ENCODE peak calls at places on chromosomes 2 and 18, in nine cellular contexts. One of them, this sample, is unnamed.

GRCh38 chr2:98369710-98370239 is 23.5 kb downstream of the CNGA3 start:
- DNase-seq in HCEC 1CT: no peak
- DNase-seq in HEK293T: no peak
- DNase-seq in activated CD4-positive, alpha-beta T cell treated with anti-CD3 and anti-CD28 coated beads, Interleukin-2, amount 50 U/mL, for 48 hours: no peak
- DNase-seq in T follicular helper cell: no peak
- DNase-seq in foreskin fibroblast: no peak
- DNase-seq in neural progenitor cell: no peak
- DNase-seq in stimulated activated naive CD4-positive, alpha-beta T cell: no peak
- DNase-seq in amniotic stem cell: no peak
- DNase-seq in this sample: no peak

GRCh38 chr2:28399946-28400345 is 7.3 kb downstream of the FOSL2 start:
- DNase-seq in HCEC 1CT: no peak
- DNase-seq in HEK293T: no peak
- DNase-seq in activated CD4-positive, alpha-beta T cell treated with anti-CD3 and anti-CD28 coated beads, Interleukin-2, amount 50 U/mL, for 48 hours: no peak
- DNase-seq in T follicular helper cell: no peak
- DNase-seq in foreskin fibroblast: no peak
- DNase-seq in neural progenitor cell: no peak
- DNase-seq in stimulated activated naive CD4-positive, alpha-beta T cell: no peak
- DNase-seq in amniotic stem cell: no peak
- DNase-seq in this sample: no peak

GRCh38 chr2:102181919-102182635 is 4.7 kb upstream of the IL1RL2 start:
- DNase-seq in HCEC 1CT: no peak
- DNase-seq in HEK293T: no peak
- DNase-seq in activated CD4-positive, alpha-beta T cell treated with anti-CD3 and anti-CD28 coated beads, Interleukin-2, amount 50 U/mL, for 48 hours: no peak
- DNase-seq in T follicular helper cell: no peak
- DNase-seq in foreskin fibroblast: peak
- DNase-seq in neural progenitor cell: no peak
- DNase-seq in stimulated activated naive CD4-positive, alpha-beta T cell: no peak
- DNase-seq in amniotic stem cell: no peak
- DNase-seq in this sample: no peak

GRCh38 chr18:505483-506122 is 5.1 kb upstream of the COLEC12 start:
- DNase-seq in HCEC 1CT: no peak
- DNase-seq in HEK293T: no peak
- DNase-seq in activated CD4-positive, alpha-beta T cell treated with anti-CD3 and anti-CD28 coated beads, Interleukin-2, amount 50 U/mL, for 48 hours: no peak
- DNase-seq in T follicular helper cell: no peak
- DNase-seq in foreskin fibroblast: no peak
- DNase-seq in neural progenitor cell: no peak
- DNase-seq in stimulated activated naive CD4-positive, alpha-beta T cell: no peak
- DNase-seq in amniotic stem cell: no peak
- DNase-seq in this sample: no peak

GRCh38 chr2:232911712-232912277 is 41.7 kb downstream of the SNORC start:
- DNase-seq in HCEC 1CT: no peak
- DNase-seq in HEK293T: no peak
- DNase-seq in activated CD4-positive, alpha-beta T cell treated with anti-CD3 and anti-CD28 coated beads, Interleukin-2, amount 50 U/mL, for 48 hours: no peak
- DNase-seq in T follicular helper cell: no peak
- DNase-seq in foreskin fibroblast: no peak
- DNase-seq in neural progenitor cell: no peak
- DNase-seq in stimulated activated naive CD4-positive, alpha-beta T cell: no peak
- DNase-seq in amniotic stem cell: no peak
- DNase-seq in this sample: no peak

GRCh38 chr2:201257941-201258665 is 2.2 kb upstream of the CASP8 start:
- DNase-seq in HCEC 1CT: peak
- DNase-seq in HEK293T: no peak
- DNase-seq in activated CD4-positive, alpha-beta T cell treated with anti-CD3 and anti-CD28 coated beads, Interleukin-2, amount 50 U/mL, for 48 hours: peak
- DNase-seq in T follicular helper cell: peak
- DNase-seq in foreskin fibroblast: peak
- DNase-seq in neural progenitor cell: no peak
- DNase-seq in stimulated activated naive CD4-positive, alpha-beta T cell: peak
- DNase-seq in amniotic stem cell: peak
- DNase-seq in this sample: peak

GRCh38 chr2:109195193-109196045 is 66.4 kb downstream of the SH3RF3 start:
- DNase-seq in HCEC 1CT: no peak
- DNase-seq in HEK293T: no peak
- DNase-seq in activated CD4-positive, alpha-beta T cell treated with anti-CD3 and anti-CD28 coated beads, Interleukin-2, amount 50 U/mL, for 48 hours: no peak
- DNase-seq in T follicular helper cell: no peak
- DNase-seq in foreskin fibroblast: no peak
- DNase-seq in neural progenitor cell: no peak
- DNase-seq in stimulated activated naive CD4-positive, alpha-beta T cell: no peak
- DNase-seq in amniotic stem cell: no peak
- DNase-seq in this sample: peak

GRCh38 chr2:219175928-219176817 is 552 bp downstream of the CNPPD1 start:
- DNase-seq in HCEC 1CT: peak
- DNase-seq in HEK293T: peak
- DNase-seq in activated CD4-positive, alpha-beta T cell treated with anti-CD3 and anti-CD28 coated beads, Interleukin-2, amount 50 U/mL, for 48 hours: peak
- DNase-seq in T follicular helper cell: peak
- DNase-seq in foreskin fibroblast: no peak
- DNase-seq in neural progenitor cell: peak
- DNase-seq in stimulated activated naive CD4-positive, alpha-beta T cell: no peak
- DNase-seq in amniotic stem cell: no peak
- DNase-seq in this sample: peak

GRCh38 chr2:64018715-64019082 is 529 bp downstream of the VPS54 start:
- DNase-seq in HCEC 1CT: no peak
- DNase-seq in HEK293T: peak
- DNase-seq in activated CD4-positive, alpha-beta T cell treated with anti-CD3 and anti-CD28 coated beads, Interleukin-2, amount 50 U/mL, for 48 hours: peak
- DNase-seq in T follicular helper cell: peak
- DNase-seq in foreskin fibroblast: peak
- DNase-seq in neural progenitor cell: peak
- DNase-seq in stimulated activated naive CD4-positive, alpha-beta T cell: no peak
- DNase-seq in amniotic stem cell: no peak
- DNase-seq in this sample: no peak

GRCh38 chr18:49648326-49648725 is 86.5 kb downstream of the LIPG start:
- DNase-seq in HCEC 1CT: no peak
- DNase-seq in HEK293T: no peak
- DNase-seq in activated CD4-positive, alpha-beta T cell treated with anti-CD3 and anti-CD28 coated beads, Interleukin-2, amount 50 U/mL, for 48 hours: no peak
- DNase-seq in T follicular helper cell: no peak
- DNase-seq in foreskin fibroblast: no peak
- DNase-seq in neural progenitor cell: no peak
- DNase-seq in stimulated activated naive CD4-positive, alpha-beta T cell: no peak
- DNase-seq in amniotic stem cell: no peak
- DNase-seq in this sample: no peak

GRCh38 chr2:9769171-9770005 is 73.9 kb upstream of the TAF1B start:
- DNase-seq in HCEC 1CT: no peak
- DNase-seq in HEK293T: no peak
- DNase-seq in activated CD4-positive, alpha-beta T cell treated with anti-CD3 and anti-CD28 coated beads, Interleukin-2, amount 50 U/mL, for 48 hours: no peak
- DNase-seq in T follicular helper cell: no peak
- DNase-seq in foreskin fibroblast: no peak
- DNase-seq in neural progenitor cell: peak
- DNase-seq in stimulated activated naive CD4-positive, alpha-beta T cell: no peak
- DNase-seq in amniotic stem cell: no peak
- DNase-seq in this sample: peak

GRCh38 chr2:197810490-197810889 is 6.1 kb downstream of the PLCL1 start:
- DNase-seq in HCEC 1CT: no peak
- DNase-seq in HEK293T: no peak
- DNase-seq in activated CD4-positive, alpha-beta T cell treated with anti-CD3 and anti-CD28 coated beads, Interleukin-2, amount 50 U/mL, for 48 hours: no peak
- DNase-seq in T follicular helper cell: no peak
- DNase-seq in foreskin fibroblast: no peak
- DNase-seq in neural progenitor cell: no peak
- DNase-seq in stimulated activated naive CD4-positive, alpha-beta T cell: no peak
- DNase-seq in amniotic stem cell: no peak
- DNase-seq in this sample: peak

GRCh38 chr2:4049463-4049862 is 346.1 kb downstream of the DCDC2C start:
- DNase-seq in HCEC 1CT: no peak
- DNase-seq in HEK293T: no peak
- DNase-seq in activated CD4-positive, alpha-beta T cell treated with anti-CD3 and anti-CD28 coated beads, Interleukin-2, amount 50 U/mL, for 48 hours: no peak
- DNase-seq in T follicular helper cell: no peak
- DNase-seq in foreskin fibroblast: no peak
- DNase-seq in neural progenitor cell: no peak
- DNase-seq in stimulated activated naive CD4-positive, alpha-beta T cell: no peak
- DNase-seq in amniotic stem cell: no peak
- DNase-seq in this sample: no peak

GRCh38 chr2:72815655-72816268 is 10.1 kb downstream of the EXOC6B start:
- DNase-seq in HCEC 1CT: no peak
- DNase-seq in HEK293T: no peak
- DNase-seq in activated CD4-positive, alpha-beta T cell treated with anti-CD3 and anti-CD28 coated beads, Interleukin-2, amount 50 U/mL, for 48 hours: no peak
- DNase-seq in T follicular helper cell: no peak
- DNase-seq in foreskin fibroblast: peak
- DNase-seq in neural progenitor cell: peak
- DNase-seq in stimulated activated naive CD4-positive, alpha-beta T cell: no peak
- DNase-seq in amniotic stem cell: no peak
- DNase-seq in this sample: no peak

GRCh38 chr2:17951563-17951962 is 73.1 kb downstream of the KCNS3 start:
- DNase-seq in HCEC 1CT: no peak
- DNase-seq in HEK293T: no peak
- DNase-seq in activated CD4-positive, alpha-beta T cell treated with anti-CD3 and anti-CD28 coated beads, Interleukin-2, amount 50 U/mL, for 48 hours: no peak
- DNase-seq in T follicular helper cell: no peak
- DNase-seq in foreskin fibroblast: no peak
- DNase-seq in neural progenitor cell: no peak
- DNase-seq in stimulated activated naive CD4-positive, alpha-beta T cell: no peak
- DNase-seq in amniotic stem cell: no peak
- DNase-seq in this sample: no peak

GRCh38 chr18:66668706-66669105 is 64.8 kb upstream of the CDH19 start:
- DNase-seq in HCEC 1CT: no peak
- DNase-seq in HEK293T: no peak
- DNase-seq in activated CD4-positive, alpha-beta T cell treated with anti-CD3 and anti-CD28 coated beads, Interleukin-2, amount 50 U/mL, for 48 hours: no peak
- DNase-seq in T follicular helper cell: no peak
- DNase-seq in foreskin fibroblast: no peak
- DNase-seq in neural progenitor cell: no peak
- DNase-seq in stimulated activated naive CD4-positive, alpha-beta T cell: no peak
- DNase-seq in amniotic stem cell: no peak
- DNase-seq in this sample: no peak

GRCh38 chr2:37870829-37871228 is 54.3 kb upstream of the RMDN2 start:
- DNase-seq in HCEC 1CT: no peak
- DNase-seq in HEK293T: no peak
- DNase-seq in activated CD4-positive, alpha-beta T cell treated with anti-CD3 and anti-CD28 coated beads, Interleukin-2, amount 50 U/mL, for 48 hours: no peak
- DNase-seq in T follicular helper cell: no peak
- DNase-seq in foreskin fibroblast: peak
- DNase-seq in neural progenitor cell: no peak
- DNase-seq in stimulated activated naive CD4-positive, alpha-beta T cell: no peak
- DNase-seq in amniotic stem cell: no peak
- DNase-seq in this sample: no peak

GRCh38 chr2:138964413-138964812 is 184.2 kb upstream of the NXPH2 start:
- DNase-seq in HCEC 1CT: no peak
- DNase-seq in HEK293T: no peak
- DNase-seq in activated CD4-positive, alpha-beta T cell treated with anti-CD3 and anti-CD28 coated beads, Interleukin-2, amount 50 U/mL, for 48 hours: no peak
- DNase-seq in T follicular helper cell: no peak
- DNase-seq in foreskin fibroblast: no peak
- DNase-seq in neural progenitor cell: no peak
- DNase-seq in stimulated activated naive CD4-positive, alpha-beta T cell: no peak
- DNase-seq in amniotic stem cell: no peak
- DNase-seq in this sample: no peak

GRCh38 chr2:99697811-99698568 is 208.2 kb upstream of the REV1 start:
- DNase-seq in HCEC 1CT: no peak
- DNase-seq in HEK293T: no peak
- DNase-seq in activated CD4-positive, alpha-beta T cell treated with anti-CD3 and anti-CD28 coated beads, Interleukin-2, amount 50 U/mL, for 48 hours: no peak
- DNase-seq in T follicular helper cell: no peak
- DNase-seq in foreskin fibroblast: peak
- DNase-seq in neural progenitor cell: no peak
- DNase-seq in stimulated activated naive CD4-positive, alpha-beta T cell: no peak
- DNase-seq in amniotic stem cell: peak
- DNase-seq in this sample: no peak

GRCh38 chr2:144378551-144378950 is 141.4 kb downstream of the ZEB2 start:
- DNase-seq in HCEC 1CT: no peak
- DNase-seq in HEK293T: no peak
- DNase-seq in activated CD4-positive, alpha-beta T cell treated with anti-CD3 and anti-CD28 coated beads, Interleukin-2, amount 50 U/mL, for 48 hours: no peak
- DNase-seq in T follicular helper cell: no peak
- DNase-seq in foreskin fibroblast: no peak
- DNase-seq in neural progenitor cell: no peak
- DNase-seq in stimulated activated naive CD4-positive, alpha-beta T cell: no peak
- DNase-seq in amniotic stem cell: no peak
- DNase-seq in this sample: no peak